ENCODE peak calls at places on chromosomes 4 and X, in eight cellular contexts. One of them, this sample, is unnamed.

GRCh38 chrX:44011505-44011904 is 38.3 kb upstream of the NDP start:
- DNase-seq in A549: no peak
- DNase-seq in GM12864: no peak
- DNase-seq in right lobe of liver: no peak
- DNase-seq in left ventricle myocardium inferior: no peak
- DNase-seq in WERI-Rb-1: no peak
- DNase-seq in B cell: no peak
- DNase-seq in choroid plexus epithelial cell: no peak
- DNase-seq in this sample: no peak

GRCh38 chr4:42643685-42644084 is 13.2 kb downstream of the ATP8A1 start:
- DNase-seq in GM12864: peak
- DNase-seq in WERI-Rb-1: no peak
- DNase-seq in left ventricle myocardium inferior: no peak
- DNase-seq in B cell: peak
- DNase-seq in choroid plexus epithelial cell: no peak
- DNase-seq in right lobe of liver: no peak
- DNase-seq in A549: no peak
- DNase-seq in this sample: no peak

GRCh38 chr4:189940178-189941004 is at the start of gene FRG1:
- DNase-seq in A549: peak
- DNase-seq in right lobe of liver: peak
- DNase-seq in B cell: peak
- DNase-seq in GM12864: peak
- DNase-seq in WERI-Rb-1: peak
- DNase-seq in left ventricle myocardium inferior: peak
- DNase-seq in choroid plexus epithelial cell: peak
- DNase-seq in this sample: peak

GRCh38 chrX:14865201-14865600 is 7.7 kb downstream of the FANCB start:
- DNase-seq in right lobe of liver: no peak
- DNase-seq in left ventricle myocardium inferior: no peak
- DNase-seq in choroid plexus epithelial cell: peak
- DNase-seq in WERI-Rb-1: no peak
- DNase-seq in B cell: no peak
- DNase-seq in A549: no peak
- DNase-seq in GM12864: no peak
- DNase-seq in this sample: no peak

GRCh38 chr4:61572160-61572559 is 372.0 kb downstream of the ADGRL3 start:
- DNase-seq in WERI-Rb-1: no peak
- DNase-seq in GM12864: no peak
- DNase-seq in B cell: no peak
- DNase-seq in right lobe of liver: no peak
- DNase-seq in A549: no peak
- DNase-seq in choroid plexus epithelial cell: peak
- DNase-seq in left ventricle myocardium inferior: no peak
- DNase-seq in this sample: no peak

GRCh38 chr4:120672558-120673147 is 249.9 kb downstream of the PRDM5 start:
- DNase-seq in A549: no peak
- DNase-seq in left ventricle myocardium inferior: no peak
- DNase-seq in B cell: no peak
- DNase-seq in WERI-Rb-1: no peak
- DNase-seq in choroid plexus epithelial cell: no peak
- DNase-seq in right lobe of liver: no peak
- DNase-seq in GM12864: no peak
- DNase-seq in this sample: no peak

GRCh38 chrX:39950035-39950688 is 147.6 kb downstream of the BCOR start:
- DNase-seq in choroid plexus epithelial cell: peak
- DNase-seq in GM12864: no peak
- DNase-seq in WERI-Rb-1: no peak
- DNase-seq in A549: no peak
- DNase-seq in right lobe of liver: no peak
- DNase-seq in B cell: no peak
- DNase-seq in left ventricle myocardium inferior: no peak
- DNase-seq in this sample: no peak

GRCh38 chr4:105092768-105093167 is 53.9 kb upstream of the TET2 start:
- DNase-seq in left ventricle myocardium inferior: no peak
- DNase-seq in B cell: no peak
- DNase-seq in A549: no peak
- DNase-seq in WERI-Rb-1: no peak
- DNase-seq in choroid plexus epithelial cell: no peak
- DNase-seq in GM12864: no peak
- DNase-seq in right lobe of liver: no peak
- DNase-seq in this sample: no peak

GRCh38 chrX:103073442-103073841 is 9.5 kb upstream of the BEX1 start:
- DNase-seq in B cell: no peak
- DNase-seq in A549: no peak
- DNase-seq in choroid plexus epithelial cell: peak
- DNase-seq in left ventricle myocardium inferior: no peak
- DNase-seq in GM12864: no peak
- DNase-seq in WERI-Rb-1: no peak
- DNase-seq in right lobe of liver: no peak
- DNase-seq in this sample: no peak

GRCh38 chrX:132034648-132035047 is 11.5 kb downstream of the STK26 start:
- DNase-seq in choroid plexus epithelial cell: no peak
- DNase-seq in right lobe of liver: no peak
- DNase-seq in B cell: no peak
- DNase-seq in WERI-Rb-1: no peak
- DNase-seq in left ventricle myocardium inferior: no peak
- DNase-seq in GM12864: no peak
- DNase-seq in A549: no peak
- DNase-seq in this sample: no peak

GRCh38 chrX:123217077-123217476 is 33.0 kb downstream of the GRIA3 start:
- DNase-seq in GM12864: no peak
- DNase-seq in A549: no peak
- DNase-seq in WERI-Rb-1: no peak
- DNase-seq in left ventricle myocardium inferior: no peak
- DNase-seq in B cell: no peak
- DNase-seq in choroid plexus epithelial cell: peak
- DNase-seq in right lobe of liver: no peak
- DNase-seq in this sample: no peak

GRCh38 chrX:138897621-138898492 is 186.3 kb upstream of the FGF13 start:
- DNase-seq in left ventricle myocardium inferior: no peak
- DNase-seq in choroid plexus epithelial cell: no peak
- DNase-seq in B cell: no peak
- DNase-seq in WERI-Rb-1: no peak
- DNase-seq in A549: no peak
- DNase-seq in GM12864: no peak
- DNase-seq in right lobe of liver: no peak
- DNase-seq in this sample: no peak

GRCh38 chr4:1244978-1245471 is 3.9 kb downstream of the CTBP1 start:
- DNase-seq in right lobe of liver: no peak
- DNase-seq in left ventricle myocardium inferior: no peak
- DNase-seq in choroid plexus epithelial cell: no peak
- DNase-seq in GM12864: no peak
- DNase-seq in A549: no peak
- DNase-seq in B cell: no peak
- DNase-seq in WERI-Rb-1: no peak
- DNase-seq in this sample: peak

GRCh38 chr4:143183513-143184216 is 1.1 kb upstream of the USP38 start:
- DNase-seq in A549: no peak
- DNase-seq in choroid plexus epithelial cell: no peak
- DNase-seq in WERI-Rb-1: no peak
- DNase-seq in B cell: no peak
- DNase-seq in right lobe of liver: no peak
- DNase-seq in GM12864: no peak
- DNase-seq in left ventricle myocardium inferior: no peak
- DNase-seq in this sample: no peak

GRCh38 chr4:143184217-143184502 is 557 bp upstream of the USP38 start:
- DNase-seq in right lobe of liver: no peak
- DNase-seq in A549: no peak
- DNase-seq in left ventricle myocardium inferior: no peak
- DNase-seq in choroid plexus epithelial cell: no peak
- DNase-seq in WERI-Rb-1: no peak
- DNase-seq in GM12864: no peak
- DNase-seq in B cell: no peak
- DNase-seq in this sample: no peak

GRCh38 chr4:143185253-143186107 is 763 bp downstream of the USP38 start:
- DNase-seq in B cell: no peak
- DNase-seq in A549: peak
- DNase-seq in right lobe of liver: peak
- DNase-seq in WERI-Rb-1: no peak
- DNase-seq in left ventricle myocardium inferior: peak
- DNase-seq in GM12864: no peak
- DNase-seq in choroid plexus epithelial cell: peak
- DNase-seq in this sample: peak

GRCh38 chr4:143186202-143186601 is 1.5 kb downstream of the USP38 start:
- DNase-seq in B cell: no peak
- DNase-seq in A549: no peak
- DNase-seq in GM12864: no peak
- DNase-seq in left ventricle myocardium inferior: no peak
- DNase-seq in choroid plexus epithelial cell: peak
- DNase-seq in WERI-Rb-1: no peak
- DNase-seq in right lobe of liver: no peak
- DNase-seq in this sample: no peak

DNA sequence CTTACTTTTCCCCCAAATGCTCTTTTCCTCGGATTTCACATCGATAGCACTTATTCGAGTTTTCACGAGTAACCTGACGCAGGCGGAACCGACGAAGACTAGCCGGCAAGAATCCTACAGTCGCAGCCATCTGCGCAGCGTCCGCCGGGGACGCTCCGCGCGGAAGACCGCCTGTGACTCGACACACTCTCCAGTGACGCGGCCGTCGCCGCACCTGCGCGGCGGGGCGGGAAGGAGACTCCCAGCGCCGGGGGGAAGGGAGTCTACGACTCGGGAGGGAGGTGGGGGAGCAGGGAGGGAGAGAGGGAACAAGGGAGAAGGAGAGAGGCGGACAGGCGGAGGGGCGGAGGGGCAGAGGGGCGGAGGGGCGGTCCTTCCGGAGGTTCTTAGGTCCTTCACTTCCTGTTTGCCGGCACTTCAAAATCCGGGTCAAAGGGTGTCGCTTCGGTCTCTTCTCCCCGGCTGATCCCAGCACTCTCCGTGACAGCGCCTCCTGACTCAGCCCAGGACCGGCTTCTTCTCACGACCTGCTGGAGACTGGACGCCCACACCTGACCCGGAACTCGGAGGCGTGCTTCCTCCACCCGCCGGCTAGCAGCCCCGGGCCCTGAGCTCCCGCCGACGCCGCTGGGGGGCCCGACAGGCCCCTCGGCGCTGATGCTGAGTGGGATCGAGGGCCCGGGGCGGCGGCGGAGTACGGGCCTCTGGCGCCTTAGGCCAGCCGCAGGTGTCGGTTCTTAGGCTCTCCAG is at the start of gene USP38:
- DNase-seq in choroid plexus epithelial cell: peak
- DNase-seq in right lobe of liver: peak
- DNase-seq in WERI-Rb-1: peak
- DNase-seq in GM12864: peak
- DNase-seq in B cell: peak
- DNase-seq in A549: peak
- DNase-seq in left ventricle myocardium inferior: peak
- DNase-seq in this sample: peak
- TF ChIP-seq CTCF in choroid plexus epithelial cell: no peak
- TF ChIP-seq CTCF in right lobe of liver: no peak
- TF ChIP-seq CTCF in WERI-Rb-1: peak
- TF ChIP-seq CTCF in GM12864: peak
- TF ChIP-seq CTCF in B cell: peak
- TF ChIP-seq CTCF in A549: no peak
- TF ChIP-seq CTCF in left ventricle myocardium inferior: no peak
- TF ChIP-seq CTCF in this sample: peak

DNA sequence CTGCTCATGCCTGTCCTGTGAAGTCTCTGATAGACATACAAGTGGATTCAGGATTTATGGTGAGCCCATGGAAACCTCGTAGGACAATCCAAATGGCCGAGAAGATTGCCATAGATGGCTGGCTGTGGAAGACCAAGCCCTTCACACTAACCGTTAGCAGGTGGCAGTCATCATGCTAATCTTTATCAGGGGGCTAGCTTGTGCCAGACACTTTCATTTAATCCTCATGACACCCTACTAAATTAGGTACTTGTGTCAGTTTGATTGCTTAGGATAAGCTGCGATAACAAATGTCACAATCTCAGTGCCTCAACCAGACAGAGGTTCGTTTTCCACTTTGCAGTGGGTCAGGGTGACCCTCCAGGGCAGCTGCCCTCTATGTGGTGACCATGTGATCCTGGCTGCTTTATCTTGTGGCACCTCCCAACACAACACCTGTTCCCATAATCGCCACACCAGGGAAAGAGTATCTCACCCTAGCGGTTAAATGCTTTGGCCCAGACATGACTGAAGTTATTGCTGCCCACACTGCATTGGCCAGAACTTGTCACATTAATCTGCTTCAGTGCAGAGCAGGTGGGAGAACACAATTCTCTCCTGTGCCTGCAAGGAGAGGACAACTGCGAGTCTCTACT is 60.8 kb downstream of the REPS2 start:
- DNase-seq in A549: peak
- DNase-seq in left ventricle myocardium inferior: no peak
- DNase-seq in choroid plexus epithelial cell: peak
- DNase-seq in B cell: no peak
- DNase-seq in GM12864: no peak
- DNase-seq in right lobe of liver: no peak
- DNase-seq in WERI-Rb-1: peak
- DNase-seq in this sample: no peak
- TF ChIP-seq CTCF in A549: peak
- TF ChIP-seq CTCF in left ventricle myocardium inferior: peak
- TF ChIP-seq CTCF in choroid plexus epithelial cell: peak
- TF ChIP-seq CTCF in B cell: no peak
- TF ChIP-seq CTCF in GM12864: peak
- TF ChIP-seq CTCF in right lobe of liver: no peak
- TF ChIP-seq CTCF in WERI-Rb-1: peak
- TF ChIP-seq CTCF in this sample: peak

DNA sequence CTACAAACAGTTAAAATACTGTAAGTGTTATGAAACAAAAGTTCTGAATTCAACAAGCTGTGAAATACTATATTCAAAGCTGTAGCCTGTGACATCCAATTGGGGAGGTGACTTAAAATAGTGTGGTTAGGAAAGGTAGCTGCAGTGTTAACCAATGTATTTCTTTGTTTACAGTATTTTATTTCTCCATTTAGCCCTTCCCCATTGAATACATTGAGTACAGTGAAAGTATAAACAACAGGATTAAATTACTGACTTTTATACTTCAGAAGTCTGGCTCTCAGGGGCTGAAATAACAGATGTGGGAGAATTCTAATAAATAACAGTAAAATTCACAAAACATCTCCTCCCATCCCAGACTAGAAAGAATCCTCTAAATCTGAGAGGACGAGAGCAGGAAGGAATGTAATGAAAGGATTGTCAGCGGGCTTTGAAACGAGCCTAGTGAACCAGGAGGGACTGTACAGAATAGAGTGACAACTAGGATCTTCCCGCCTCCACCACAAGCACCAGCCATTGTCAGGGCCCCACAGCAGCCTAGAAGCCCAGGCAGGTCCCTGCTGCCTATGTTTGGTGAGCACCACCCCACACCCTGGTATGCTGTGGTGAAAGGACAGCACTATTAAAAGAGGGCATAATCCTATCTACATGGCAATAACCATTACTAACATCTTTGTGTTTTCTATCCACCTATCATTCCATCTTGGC is 73.7 kb downstream of the SPCS3 start:
- DNase-seq in WERI-Rb-1: no peak
- DNase-seq in left ventricle myocardium inferior: no peak
- DNase-seq in right lobe of liver: no peak
- DNase-seq in A549: no peak
- DNase-seq in choroid plexus epithelial cell: peak
- DNase-seq in GM12864: no peak
- DNase-seq in B cell: no peak
- DNase-seq in this sample: no peak
- TF ChIP-seq CTCF in WERI-Rb-1: no peak
- TF ChIP-seq CTCF in left ventricle myocardium inferior: no peak
- TF ChIP-seq CTCF in right lobe of liver: no peak
- TF ChIP-seq CTCF in A549: no peak
- TF ChIP-seq CTCF in choroid plexus epithelial cell: no peak
- TF ChIP-seq CTCF in GM12864: no peak
- TF ChIP-seq CTCF in B cell: no peak
- TF ChIP-seq CTCF in this sample: no peak

GRCh38 chr4:74320559-74321118 is 12.4 kb downstream of the EPGN start:
- DNase-seq in WERI-Rb-1: peak
- DNase-seq in B cell: peak
- DNase-seq in choroid plexus epithelial cell: peak
- DNase-seq in GM12864: peak
- DNase-seq in A549: peak
- DNase-seq in right lobe of liver: no peak
- DNase-seq in left ventricle myocardium inferior: no peak
- DNase-seq in this sample: no peak
- TF ChIP-seq CTCF in WERI-Rb-1: no peak
- TF ChIP-seq CTCF in B cell: peak
- TF ChIP-seq CTCF in choroid plexus epithelial cell: peak
- TF ChIP-seq CTCF in GM12864: peak
- TF ChIP-seq CTCF in A549: peak
- TF ChIP-seq CTCF in right lobe of liver: peak
- TF ChIP-seq CTCF in left ventricle myocardium inferior: peak
- TF ChIP-seq CTCF in this sample: peak

This sample was measured in progenitor cell of endocrine pancreas.